ENCODE peak calls at places on chromosomes 11 and 22, in seven cellular contexts. One of them, this sample, is unnamed.

GRCh38 chr11:117713676-117714075 is 83.3 kb downstream of the DSCAML1 start:
- DNase-seq in trophoblast cell: no peak
- DNase-seq in H1: no peak
- DNase-seq in IMR-90: no peak
- DNase-seq in neuronal stem cell: no peak
- DNase-seq in H9: no peak
- DNase-seq in mesendoderm: no peak
- DNase-seq in this sample: no peak

GRCh38 chr11:65555693-65556231 is 2.4 kb downstream of the LTBP3 start:
- DNase-seq in IMR-90: peak; percentile 88
- DNase-seq in mesendoderm: peak; percentile 48
- DNase-seq in H9: no peak
- DNase-seq in trophoblast cell: peak; percentile 65
- DNase-seq in neuronal stem cell: no peak
- DNase-seq in H1: no peak
- DNase-seq in this sample: peak; percentile 77

GRCh38 chr11:45877221-45877620 is 8.2 kb upstream of the MAPK8IP1 start:
- DNase-seq in H9: no peak
- DNase-seq in trophoblast cell: no peak
- DNase-seq in neuronal stem cell: no peak
- DNase-seq in IMR-90: no peak
- DNase-seq in H1: no peak
- DNase-seq in mesendoderm: no peak
- DNase-seq in this sample: no peak

GRCh38 chr11:133978816-133979215 is 22.0 kb upstream of the IGSF9B start:
- DNase-seq in H9: no peak
- DNase-seq in neuronal stem cell: no peak
- DNase-seq in trophoblast cell: peak; percentile 33
- DNase-seq in H1: no peak
- DNase-seq in IMR-90: peak; percentile 3
- DNase-seq in mesendoderm: no peak
- DNase-seq in this sample: no peak

GRCh38 chr11:114147389-114148382 is 88.2 kb downstream of the ZBTB16 start:
- DNase-seq in trophoblast cell: peak; percentile 74
- DNase-seq in neuronal stem cell: no peak
- DNase-seq in mesendoderm: peak; percentile 91
- DNase-seq in H1: no peak
- DNase-seq in H9: no peak
- DNase-seq in IMR-90: no peak
- DNase-seq in this sample: peak; percentile 38

GRCh38 chr22:42375982-42376381 is 56.2 kb downstream of the NFAM1 start:
- DNase-seq in neuronal stem cell: no peak
- DNase-seq in H9: no peak
- DNase-seq in IMR-90: no peak
- DNase-seq in trophoblast cell: no peak
- DNase-seq in H1: no peak
- DNase-seq in mesendoderm: no peak
- DNase-seq in this sample: no peak

GRCh38 chr11:7098235-7098832 is 9.5 kb downstream of the RBMXL2 start:
- DNase-seq in mesendoderm: peak; percentile 74
- DNase-seq in H1: no peak
- DNase-seq in IMR-90: peak; percentile 46
- DNase-seq in H9: no peak
- DNase-seq in trophoblast cell: peak; percentile 84
- DNase-seq in neuronal stem cell: peak; percentile 39
- DNase-seq in this sample: peak; percentile 65

GRCh38 chr11:131808466-131808865 is 438.1 kb downstream of the NTM start:
- DNase-seq in trophoblast cell: no peak
- DNase-seq in H1: no peak
- DNase-seq in mesendoderm: no peak
- DNase-seq in IMR-90: no peak
- DNase-seq in neuronal stem cell: no peak
- DNase-seq in H9: no peak
- DNase-seq in this sample: no peak

GRCh38 chr11:120344302-120345004 is 8.2 kb downstream of the ARHGEF12 start:
- DNase-seq in H1: no peak
- DNase-seq in H9: no peak
- DNase-seq in mesendoderm: no peak
- DNase-seq in trophoblast cell: peak; percentile 17
- DNase-seq in IMR-90: peak; percentile 43
- DNase-seq in neuronal stem cell: no peak
- DNase-seq in this sample: peak; percentile 80

GRCh38 chr11:73939096-73939495 is 11.7 kb upstream of the DNAJB13 start:
- DNase-seq in trophoblast cell: peak; percentile 54
- DNase-seq in H9: no peak
- DNase-seq in mesendoderm: peak; percentile 16
- DNase-seq in neuronal stem cell: no peak
- DNase-seq in H1: no peak
- DNase-seq in IMR-90: no peak
- DNase-seq in this sample: no peak

GRCh38 chr11:118939948-118940598 is 14.3 kb upstream of the BCL9L start:
- DNase-seq in mesendoderm: peak; percentile 85
- DNase-seq in neuronal stem cell: no peak
- DNase-seq in H1: no peak
- DNase-seq in IMR-90: no peak
- DNase-seq in H9: peak; percentile 62
- DNase-seq in trophoblast cell: no peak
- DNase-seq in this sample: peak; percentile 33

GRCh38 chr11:11577246-11577855 is 44.5 kb downstream of the GALNT18 start:
- DNase-seq in H1: no peak
- DNase-seq in mesendoderm: no peak
- DNase-seq in H9: peak; percentile 5
- DNase-seq in IMR-90: peak; percentile 50
- DNase-seq in trophoblast cell: no peak
- DNase-seq in neuronal stem cell: no peak
- DNase-seq in this sample: peak; percentile 46

GRCh38 chr11:6204708-6205107 is 649 bp upstream of the C11orf42 start:
- DNase-seq in mesendoderm: no peak
- DNase-seq in H9: no peak
- DNase-seq in H1: no peak
- DNase-seq in trophoblast cell: peak; percentile 97
- DNase-seq in IMR-90: no peak
- DNase-seq in neuronal stem cell: no peak
- DNase-seq in this sample: no peak

GRCh38 chr11:30143098-30143705 is 87.6 kb upstream of the FSHB start:
- DNase-seq in IMR-90: peak; percentile 15
- DNase-seq in trophoblast cell: peak; percentile 75
- DNase-seq in H1: no peak
- DNase-seq in neuronal stem cell: peak; percentile 63
- DNase-seq in mesendoderm: peak; percentile 67
- DNase-seq in H9: peak; percentile 24
- DNase-seq in this sample: peak; percentile 44

GRCh38 chr11:110172666-110173065 is 79.5 kb downstream of the ZC3H12C start:
- DNase-seq in H1: no peak
- DNase-seq in IMR-90: peak; percentile 22
- DNase-seq in neuronal stem cell: no peak
- DNase-seq in H9: no peak
- DNase-seq in mesendoderm: no peak
- DNase-seq in trophoblast cell: peak; percentile 84
- DNase-seq in this sample: no peak

GRCh38 chr11:59614277-59615131 is 1.1 kb downstream of the OSBP start:
- DNase-seq in H1: no peak
- DNase-seq in IMR-90: no peak
- DNase-seq in trophoblast cell: peak; percentile 12
- DNase-seq in neuronal stem cell: no peak
- DNase-seq in H9: no peak
- DNase-seq in mesendoderm: peak; percentile 13
- DNase-seq in this sample: peak; percentile 7

GRCh38 chr11:133947298-133947905 is 9.4 kb downstream of the IGSF9B start:
- DNase-seq in neuronal stem cell: peak; percentile 66
- DNase-seq in trophoblast cell: peak; percentile 56
- DNase-seq in mesendoderm: peak; percentile 90
- DNase-seq in H9: peak; percentile 88
- DNase-seq in H1: no peak
- DNase-seq in IMR-90: peak; percentile 23
- DNase-seq in this sample: peak; percentile 16

GRCh38 chr22:38638734-38639133 is 17.5 kb downstream of the FAM227A start:
- DNase-seq in H9: no peak
- DNase-seq in trophoblast cell: no peak
- DNase-seq in IMR-90: peak; percentile 18
- DNase-seq in neuronal stem cell: no peak
- DNase-seq in mesendoderm: no peak
- DNase-seq in H1: no peak
- DNase-seq in this sample: peak; percentile 23

GRCh38 chr11:64048042-64048854 is 12.5 kb downstream of the FLRT1 start:
- DNase-seq in H1: no peak
- DNase-seq in neuronal stem cell: no peak
- DNase-seq in trophoblast cell: no peak
- DNase-seq in H9: no peak
- DNase-seq in mesendoderm: no peak
- DNase-seq in IMR-90: no peak
- DNase-seq in this sample: no peak

DNA sequence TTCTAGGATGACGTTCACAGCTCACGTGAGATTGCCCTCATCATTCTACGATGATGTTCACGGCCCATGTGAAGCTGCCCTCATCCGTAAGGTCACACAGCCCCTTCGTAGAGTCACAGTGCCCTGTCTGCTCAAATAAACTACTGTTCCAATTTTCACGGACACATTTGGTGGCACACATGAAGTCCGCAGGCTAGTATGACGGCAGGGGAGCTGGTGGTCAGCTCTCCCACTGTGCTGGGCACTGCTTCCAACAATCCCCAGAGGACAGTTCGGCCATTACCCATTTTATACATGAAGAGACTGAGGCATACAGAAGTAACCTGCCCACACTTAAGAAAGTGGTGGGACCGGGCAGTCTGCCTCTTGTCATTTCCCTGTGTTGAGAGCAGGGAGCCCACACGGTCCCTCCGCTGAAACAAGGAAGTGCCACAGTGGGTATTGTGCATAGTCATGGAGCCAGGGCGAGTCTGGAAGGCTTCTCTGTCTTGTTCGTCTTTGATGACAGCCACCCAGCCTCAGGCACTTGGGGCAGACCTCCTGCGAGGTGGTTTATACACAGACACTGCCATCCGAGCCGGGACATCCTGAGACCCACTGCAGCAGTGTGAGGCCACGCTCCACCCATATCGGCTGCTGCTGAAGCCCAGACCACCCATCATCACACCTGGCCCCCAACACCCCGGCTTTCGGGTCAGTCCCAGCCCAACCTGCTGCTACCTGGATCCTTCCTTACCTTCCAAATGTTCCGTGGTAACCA is 114.3 kb downstream of the PHF21B start:
- DNase-seq in H1: no peak
- DNase-seq in IMR-90: no peak
- DNase-seq in H9: no peak
- DNase-seq in neuronal stem cell: no peak
- DNase-seq in mesendoderm: no peak
- DNase-seq in trophoblast cell: no peak
- DNase-seq in this sample: no peak
- H2BK5ac ChIP-seq in H1: peak overlapping the region; percentile 16
- H2BK5ac ChIP-seq in IMR-90: no peak overlapping the region
- H2BK5ac ChIP-seq in H9: no peak overlapping the region
- H2BK5ac ChIP-seq in neuronal stem cell: no peak overlapping the region
- H2BK5ac ChIP-seq in mesendoderm: no peak overlapping the region
- H2BK5ac ChIP-seq in trophoblast cell: no peak overlapping the region
- H2BK5ac ChIP-seq in this sample: no peak overlapping the region

DNA sequence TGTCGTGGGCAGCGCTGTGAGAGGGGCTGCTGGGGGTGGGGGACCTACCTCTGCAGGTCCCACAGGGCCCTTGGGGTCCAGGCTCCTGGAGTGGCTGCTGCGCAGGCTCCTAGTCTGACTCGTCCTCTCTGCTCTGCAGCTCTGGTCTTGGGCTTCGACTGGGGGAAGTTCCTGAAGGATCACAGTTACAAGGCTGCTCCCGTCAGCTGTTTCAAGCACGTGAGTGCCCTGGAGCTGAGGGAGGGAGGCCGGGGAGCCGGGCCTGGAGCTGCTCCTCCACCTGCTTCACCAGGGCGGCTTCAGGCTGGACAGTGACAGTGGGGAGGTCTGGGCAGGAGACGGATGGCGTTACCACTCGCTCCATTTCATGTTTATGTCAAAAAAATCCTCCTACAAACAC is 11.9 kb downstream of the L3MBTL2 start:
- DNase-seq in H9: no peak
- DNase-seq in IMR-90: peak; percentile 72
- DNase-seq in trophoblast cell: no peak
- DNase-seq in neuronal stem cell: no peak
- DNase-seq in H1: no peak
- DNase-seq in mesendoderm: no peak
- DNase-seq in this sample: peak; percentile 50
- H2AK5ac ChIP-seq in H9: no peak overlapping the region
- H2AK5ac ChIP-seq in IMR-90: peak overlapping the region; percentile 10
- H2AK5ac ChIP-seq in trophoblast cell: no peak overlapping the region
- H2AK5ac ChIP-seq in neuronal stem cell: peak overlapping the region; percentile 16
- H2AK5ac ChIP-seq in H1: no peak overlapping the region
- H2AK5ac ChIP-seq in mesendoderm: no peak overlapping the region
- H2AK5ac ChIP-seq in this sample: no peak overlapping the region

GRCh38 chr22:21698430-21699329 is 32.9 kb downstream of the PPIL2 start:
- DNase-seq in H9: peak; percentile 57
- DNase-seq in IMR-90: no peak
- DNase-seq in mesendoderm: peak; percentile 14
- DNase-seq in neuronal stem cell: no peak
- DNase-seq in trophoblast cell: no peak
- DNase-seq in H1: no peak
- DNase-seq in this sample: peak; percentile 56

GRCh38 chr22:21701384-21701971 is 34.1 kb downstream of the YPEL1 start:
- DNase-seq in neuronal stem cell: no peak
- DNase-seq in IMR-90: no peak
- DNase-seq in mesendoderm: peak; percentile 14
- DNase-seq in H9: no peak
- DNase-seq in trophoblast cell: peak; percentile 76
- DNase-seq in H1: no peak
- DNase-seq in this sample: no peak

GRCh38 chr22:21700822-21701221 is 34.8 kb downstream of the YPEL1 start:
- DNase-seq in IMR-90: no peak
- DNase-seq in mesendoderm: no peak
- DNase-seq in H9: no peak
- DNase-seq in neuronal stem cell: no peak
- DNase-seq in H1: no peak
- DNase-seq in trophoblast cell: peak; percentile 45
- DNase-seq in this sample: no peak

GRCh38 chr22:21697866-21698265 is 32.1 kb downstream of the PPIL2 start:
- DNase-seq in mesendoderm: no peak
- DNase-seq in neuronal stem cell: no peak
- DNase-seq in H1: no peak
- DNase-seq in trophoblast cell: no peak
- DNase-seq in H9: no peak
- DNase-seq in IMR-90: peak; percentile 82
- DNase-seq in this sample: peak; percentile 62

DNA sequence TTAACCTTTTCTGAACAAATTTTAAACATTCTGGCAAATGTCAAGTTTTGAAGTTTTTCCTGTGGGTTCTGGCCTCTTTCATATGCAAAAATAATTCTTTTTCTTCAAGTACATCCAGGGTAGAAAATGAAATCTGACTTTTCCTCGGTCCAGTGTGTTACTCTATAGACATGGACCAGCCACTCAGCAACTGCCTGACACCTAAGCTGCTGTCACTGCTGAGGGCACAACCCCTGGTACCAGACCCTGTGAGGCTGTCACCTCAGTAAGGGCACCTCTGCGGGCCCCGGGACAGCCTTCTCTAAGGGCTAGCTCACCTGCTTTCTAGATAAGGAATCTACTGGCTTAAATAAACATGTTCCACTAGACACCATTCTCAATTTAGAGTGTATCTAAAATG is 33.8 kb downstream of the PPIL2 start:
- DNase-seq in mesendoderm: no peak
- DNase-seq in H9: no peak
- DNase-seq in trophoblast cell: no peak
- DNase-seq in H1: no peak
- DNase-seq in neuronal stem cell: no peak
- DNase-seq in IMR-90: no peak
- DNase-seq in this sample: no peak
- H2BK5ac ChIP-seq in mesendoderm: no peak overlapping the region
- H2BK5ac ChIP-seq in H9: no peak overlapping the region
- H2BK5ac ChIP-seq in trophoblast cell: no peak overlapping the region
- H2BK5ac ChIP-seq in H1: no peak overlapping the region
- H2BK5ac ChIP-seq in neuronal stem cell: no peak overlapping the region
- H2BK5ac ChIP-seq in IMR-90: no peak overlapping the region
- H2BK5ac ChIP-seq in this sample: no peak overlapping the region

GRCh38 chr11:22346283-22346682 is 8.1 kb downstream of the SLC17A6 start:
- DNase-seq in neuronal stem cell: no peak
- DNase-seq in H9: no peak
- DNase-seq in mesendoderm: no peak
- DNase-seq in H1: no peak
- DNase-seq in trophoblast cell: no peak
- DNase-seq in IMR-90: no peak
- DNase-seq in this sample: no peak
- H2AK5ac ChIP-seq in neuronal stem cell: no peak overlapping the region
- H2AK5ac ChIP-seq in H9: no peak overlapping the region
- H2AK5ac ChIP-seq in mesendoderm: no peak overlapping the region
- H2AK5ac ChIP-seq in H1: no peak overlapping the region
- H2AK5ac ChIP-seq in trophoblast cell: no peak overlapping the region
- H2AK5ac ChIP-seq in IMR-90: no peak overlapping the region
- H2AK5ac ChIP-seq in this sample: no peak overlapping the region